ENCODE peak calls at places on chromosomes 4 and X, in eight cellular contexts. A is right atrium auricular region, B is mucosa of descending colon, Z is cardiac fibroblast, Q is tibial artery, I is psoas muscle, R is GM06990, S is left ventricle myocardium inferior. P is an unnamed sample.

GRCh38 chr4:153488006-153488718 is 22.0 kb downstream of the TMEM131L start:
- DNase-seq in R (peak), I (no peak), S (no peak), Z (peak), Q (no peak), A (no peak), B (peak), P (no peak)

GRCh38 chr4:8702020-8702495 is 109.5 kb downstream of the CPZ start:
- DNase-seq in S (no peak), B (no peak), R (no peak), I (peak), Z (no peak), Q (peak), A (no peak), P (no peak)

GRCh38 chrX:68895339-68896250 is 66.8 kb downstream of the EFNB1 start:
- DNase-seq in S (no peak), Q (peak), A (peak), Z (peak), R (no peak), B (peak), I (peak), P (no peak)

GRCh38 chr4:122604146-122604545 is 16.7 kb downstream of the IL21 start:
- DNase-seq in R (no peak), Z (no peak), B (no peak), A (no peak), Q (no peak), S (no peak), I (no peak), P (no peak)

GRCh38 chr4:14218641-14219040 is 591.1 kb upstream of the BOD1L1 start:
- DNase-seq in I (no peak), Z (no peak), R (no peak), S (no peak), B (no peak), Q (no peak), A (no peak), P (no peak)

GRCh38 chr4:153154010-153154975 is 50.0 kb upstream of the TRIM2 start:
- DNase-seq in A (no peak), Z (peak), I (no peak), R (no peak), B (no peak), Q (no peak), S (no peak), P (peak)

GRCh38 chrX:52821079-52821760 is 10.1 kb downstream of the XAGE5 start:
- DNase-seq in Q (no peak), B (no peak), Z (no peak), A (no peak), R (no peak), S (no peak), I (no peak), P (no peak)

GRCh38 chr4:7506572-7506971 is 71.8 kb upstream of the PSAPL1 start:
- DNase-seq in A (no peak), R (no peak), Z (no peak), B (no peak), Q (no peak), I (no peak), S (no peak), P (no peak)

GRCh38 chr4:108483650-108484049 is 136.7 kb upstream of the RPL34 start:
- DNase-seq in B (no peak), A (no peak), I (no peak), Z (no peak), Q (no peak), S (no peak), R (no peak), P (no peak)

GRCh38 chrX:154815274-154815818 is 10.1 kb upstream of the MPP1 start:
- DNase-seq in A (no peak), B (no peak), Q (no peak), R (no peak), S (no peak), I (no peak), Z (peak), P (no peak)

GRCh38 chr4:21709031-21709430 is 239.5 kb downstream of the KCNIP4 start:
- DNase-seq in R (no peak), B (no peak), Q (no peak), A (no peak), Z (no peak), I (no peak), S (no peak), P (no peak)

GRCh38 chr4:109978704-109979103 is 66.0 kb downstream of the EGF start:
- DNase-seq in B (no peak), I (no peak), R (no peak), Q (no peak), A (no peak), S (no peak), Z (no peak), P (no peak)

GRCh38 chr4:137909910-137910309 is 332.2 kb downstream of the SLC7A11 start:
- DNase-seq in I (no peak), Z (peak), R (no peak), S (no peak), B (no peak), Q (no peak), A (no peak), P (no peak)

GRCh38 chrX:11591712-11592351 is 73.9 kb downstream of the ARHGAP6 start:
- DNase-seq in Z (no peak), R (peak), I (no peak), A (no peak), Q (no peak), S (no peak), B (no peak), P (no peak)

GRCh38 chrX:45824471-45824870 is 623.8 kb upstream of the DIPK2B start:
- DNase-seq in A (no peak), Z (peak), S (no peak), R (no peak), I (no peak), Q (peak), B (no peak), P (peak)

GRCh38 chrX:111131572-111131971 is 35.6 kb downstream of the PAK3 start:
- DNase-seq in S (no peak), B (no peak), Z (no peak), A (no peak), Q (no peak), R (no peak), I (no peak), P (no peak)

GRCh38 chr4:130035391-130035790 is 939.4 kb downstream of the C4orf33 start:
- DNase-seq in B (no peak), S (no peak), A (no peak), Z (no peak), R (no peak), Q (no peak), I (no peak), P (no peak)

GRCh38 chr4:59664771-59665170 is 1535.4 kb upstream of the ADGRL3 start:
- DNase-seq in R (no peak), B (no peak), I (no peak), A (no peak), Q (no peak), S (no peak), Z (no peak), P (no peak)

GRCh38 chr4:3254302-3255131 is 5.6 kb downstream of the MSANTD1 start:
- DNase-seq in Q (no peak), B (no peak), R (no peak), I (peak), Z (no peak), S (peak), A (no peak), P (no peak)

GRCh38 chrX:103248553-103248952 is 6.4 kb downstream of the TCEAL8 start:
- DNase-seq in A (no peak), R (no peak), Z (peak), I (no peak), S (no peak), Q (no peak), B (no peak), P (no peak)

GRCh38 chrX:119004920-119005524 is 30.6 kb downstream of the LONRF3 start:
- DNase-seq in R (peak), Z (peak), I (peak), Q (peak), B (no peak), S (peak), A (no peak), P (peak)

GRCh38 chrX:67779099-67779498 is 235.3 kb downstream of the AR start:
- DNase-seq in S (no peak), Q (no peak), I (peak), Z (no peak), B (no peak), R (no peak), A (no peak), P (no peak)

GRCh38 chr4:119317996-119318395 is 3.9 kb downstream of the FABP2 start:
- DNase-seq in Q (no peak), S (no peak), R (no peak), A (no peak), Z (no peak), B (no peak), I (no peak), P (no peak)

GRCh38 chr4:92305878-92306520 is 2.2 kb downstream of the GRID2 start:
- DNase-seq in S (no peak), Z (no peak), A (no peak), Q (no peak), R (no peak), B (no peak), I (peak), P (no peak)

GRCh38 chr4:54654753-54655152 is 3.0 kb upstream of the KIT start:
- DNase-seq in R (no peak), Q (no peak), I (no peak), A (no peak), B (no peak), Z (no peak), S (no peak), P (no peak)

GRCh38 chr4:138734746-138735145 is 280.8 kb upstream of the NOCT start:
- DNase-seq in A (no peak), Z (peak), Q (no peak), S (no peak), R (no peak), I (no peak), B (no peak), P (no peak)

GRCh38 chr4:48227662-48228061 is 42.0 kb downstream of the TEC start:
- DNase-seq in Z (no peak), S (no peak), A (no peak), I (no peak), R (no peak), B (no peak), Q (no peak), P (no peak)

GRCh38 chrX:1239681-1240142 is 27.3 kb upstream of the CRLF2 start:
- DNase-seq in Q (peak), S (peak), Z (no peak), B (peak), A (peak), R (peak), I (peak), P (no peak)

GRCh38 chrX:99717716-99718115 is 692.4 kb downstream of the PCDH19 start:
- DNase-seq in Q (no peak), A (no peak), Z (no peak), R (no peak), I (no peak), S (no peak), B (no peak), P (no peak)

GRCh38 chr4:10183462-10183861 is 66.9 kb upstream of the WDR1 start:
- DNase-seq in Q (no peak), R (no peak), B (no peak), A (no peak), I (no peak), Z (no peak), S (no peak), P (no peak)

DNA sequence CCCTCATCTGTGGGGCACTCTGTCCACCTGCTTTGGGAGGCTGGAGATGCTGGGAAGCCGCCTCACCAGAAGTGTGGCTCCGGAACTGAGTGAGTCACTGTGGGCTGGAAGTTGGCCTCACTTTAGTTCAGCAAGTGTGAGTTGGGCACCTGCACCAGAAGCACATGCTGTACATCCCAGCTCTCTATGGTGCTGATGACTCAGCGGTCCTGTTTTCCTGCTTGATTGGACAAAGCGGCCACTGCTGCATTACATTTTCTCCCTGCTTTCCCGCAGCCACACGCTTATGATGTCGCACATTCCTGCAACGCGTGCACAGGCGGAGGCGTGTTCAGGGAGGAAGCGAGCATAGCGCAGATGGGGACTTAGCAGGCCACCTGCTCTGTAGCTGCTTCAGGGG is 26.8 kb upstream of the CLDN34 start:
- DNase-seq in S (no peak), R (no peak), B (no peak), Q (no peak), I (no peak), Z (peak), A (no peak), P (peak)
- TF ChIP-seq CTCF in S (no peak), R (no peak), B (no peak), Q (no peak), I (no peak), Z (no peak), A (no peak), P (no peak)

GRCh38 chr4:37680089-37680488 is 6.1 kb downstream of the RELL1 start:
- DNase-seq in R (no peak), A (no peak), Q (no peak), Z (no peak), S (no peak), B (no peak), I (no peak), P (no peak)

GRCh38 chr4:37685211-37685725 is 908 bp downstream of the RELL1 start:
- DNase-seq in S (no peak), R (no peak), A (no peak), Z (peak), B (no peak), Q (no peak), I (no peak), P (peak)

GRCh38 chr4:37685726-37686372 is 327 bp downstream of the RELL1 start:
- DNase-seq in Q (peak), S (peak), B (peak), A (no peak), Z (peak), I (peak), R (no peak), P (no peak)

GRCh38 chr4:37684154-37684553 is 2.0 kb downstream of the RELL1 start:
- DNase-seq in I (no peak), Q (no peak), A (no peak), S (no peak), B (no peak), Z (no peak), R (no peak), P (no peak)

DNA sequence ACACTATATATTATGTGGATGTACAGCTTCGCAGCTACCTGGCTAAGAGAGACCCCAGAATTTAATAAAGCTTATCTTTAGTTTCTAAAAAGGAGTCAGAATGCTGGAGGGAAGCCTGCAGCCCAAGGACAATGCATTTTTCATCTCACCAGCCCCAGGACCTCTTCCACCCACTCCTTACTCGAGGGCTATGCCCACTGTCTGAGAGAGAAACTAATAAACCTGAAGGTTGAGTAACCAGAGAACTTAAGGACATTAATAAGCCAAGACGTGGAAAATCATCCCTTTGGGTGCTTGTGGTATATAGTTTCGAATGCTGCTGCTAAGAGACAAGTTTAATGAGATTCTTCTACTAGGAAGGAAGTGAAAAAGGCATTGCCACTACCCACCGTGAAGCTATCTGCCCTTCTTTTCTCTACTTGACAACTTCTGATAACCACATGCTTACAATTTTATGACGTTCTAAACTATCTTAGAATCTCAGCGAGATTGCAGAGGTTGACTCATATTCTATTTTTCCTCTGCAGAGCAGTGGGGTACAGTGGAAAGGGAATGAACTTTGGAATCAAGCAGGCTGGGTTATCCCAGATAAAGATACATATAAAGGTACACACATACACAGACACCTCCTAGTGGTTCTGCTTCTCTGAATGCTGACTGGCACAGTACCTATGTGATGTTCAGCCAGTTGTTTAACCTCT is 3.3 kb downstream of the RELL1 start:
- DNase-seq in A (no peak), S (no peak), I (no peak), B (no peak), Q (no peak), Z (no peak), R (peak), P (no peak)
- TF ChIP-seq CTCF in A (no peak), S (peak), I (no peak), B (no peak), Q (no peak), Z (no peak), R (peak), P (peak)

GRCh38 chrX:131262200-131262599 is 26.9 kb downstream of the IGSF1 start:
- DNase-seq in Z (no peak), Q (no peak), S (no peak), A (no peak), R (no peak), B (no peak), I (no peak), P (no peak)

GRCh38 chrX:131264053-131264452 is 25.1 kb downstream of the IGSF1 start:
- DNase-seq in Q (no peak), Z (no peak), I (no peak), A (no peak), R (no peak), S (no peak), B (no peak), P (no peak)

GRCh38 chrX:131264665-131265064 is 24.4 kb downstream of the IGSF1 start:
- DNase-seq in I (no peak), A (no peak), R (no peak), Z (no peak), B (no peak), S (no peak), Q (no peak), P (no peak)

DNA sequence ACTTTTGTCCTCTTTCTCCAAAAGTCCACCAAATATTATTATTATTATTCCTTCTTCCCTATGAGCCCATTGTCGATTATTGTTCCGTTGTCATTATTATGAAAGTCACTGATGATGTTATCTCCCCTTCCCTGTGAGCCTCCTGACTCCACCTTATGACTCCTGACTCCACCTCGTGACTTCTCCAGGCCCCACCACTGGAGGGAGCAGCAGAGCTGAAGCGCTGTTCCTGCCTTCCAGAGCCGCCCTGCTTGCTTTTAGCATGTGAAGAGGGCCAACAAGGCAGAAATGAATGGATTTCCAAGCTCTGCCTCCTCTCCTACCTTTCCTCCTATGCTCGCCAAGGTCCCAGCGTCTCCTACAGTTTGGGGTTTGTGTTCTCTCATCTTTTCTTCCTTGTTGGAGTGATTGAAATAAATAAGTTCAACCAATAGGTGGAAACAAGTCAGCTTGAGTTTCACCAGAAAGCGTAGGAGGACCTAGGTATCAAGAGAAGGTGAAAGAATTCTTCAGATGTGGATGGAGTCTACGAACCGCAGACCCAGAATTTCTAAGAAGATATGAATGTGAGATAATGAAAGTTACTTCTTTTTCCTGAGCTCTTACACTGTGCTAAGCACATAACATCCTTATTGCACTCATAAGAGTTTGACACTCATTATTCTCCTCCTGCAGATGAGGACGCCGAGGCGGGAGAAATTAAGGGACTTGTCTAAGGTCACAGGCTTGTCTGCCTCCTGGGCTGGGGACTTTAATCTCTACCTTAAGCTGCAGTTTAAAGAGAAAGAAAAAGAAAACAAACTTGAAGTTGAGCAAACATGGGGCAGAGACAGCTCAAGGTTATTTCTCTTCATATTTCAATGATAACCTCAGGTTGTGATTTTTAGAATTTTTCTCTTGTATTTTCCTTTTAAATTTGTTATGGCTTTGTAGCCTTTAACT is 26.1 kb downstream of the IGSF1 start:
- DNase-seq in B (no peak), S (no peak), I (no peak), Z (no peak), Q (no peak), A (no peak), R (no peak), P (no peak)
- TF ChIP-seq CTCF in B (no peak), S (peak), I (peak), Z (no peak), Q (no peak), A (no peak), R (peak), P (no peak)

DNA sequence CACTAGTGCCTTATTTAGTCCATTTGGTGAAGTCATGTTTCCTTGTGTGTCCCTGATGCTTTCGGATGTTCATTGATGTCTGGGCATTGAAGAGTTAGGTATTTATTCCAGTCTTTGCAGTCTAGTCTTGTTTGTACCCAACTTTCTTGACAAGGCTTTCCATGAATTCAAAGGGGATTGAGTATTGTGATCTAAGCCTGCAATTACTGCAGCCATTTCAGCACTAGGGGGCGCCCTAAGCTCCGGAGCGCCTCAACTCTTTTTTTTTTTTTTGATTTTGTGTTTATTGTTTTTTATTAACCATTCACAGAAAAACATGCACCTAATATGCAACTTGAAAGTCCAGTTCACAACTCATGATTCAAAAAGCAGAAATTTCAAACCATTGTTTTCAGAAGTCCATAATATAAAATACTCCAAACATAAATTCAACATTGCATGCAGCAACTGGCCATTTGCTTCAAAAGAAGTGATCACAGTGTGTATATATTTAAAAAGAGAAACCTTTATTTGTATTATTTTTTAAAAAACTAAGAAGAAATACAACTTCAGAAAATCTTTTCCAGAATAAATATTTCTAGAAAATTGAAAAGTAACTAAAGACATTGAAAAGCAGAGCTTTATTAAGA is 59.2 kb downstream of the PTPN13 start:
- DNase-seq in B (no peak), Q (no peak), I (no peak), A (no peak), R (no peak), S (no peak), Z (no peak), P (no peak)
- TF ChIP-seq CTCF in B (no peak), Q (no peak), I (no peak), A (no peak), R (peak), S (no peak), Z (peak), P (peak)

GRCh38 chr4:99998062-99998880 is 48.2 kb upstream of the H2AZ1 start:
- DNase-seq in I (no peak), B (no peak), Z (peak), Q (no peak), S (no peak), A (no peak), R (no peak), P (peak)
- TF ChIP-seq CTCF in I (peak), B (no peak), Z (peak), Q (no peak), S (peak), A (peak), R (peak), P (peak)

GRCh38 chrX:83759872-83760271 is 101.1 kb upstream of the CYLC1 start:
- DNase-seq in S (no peak), B (no peak), I (no peak), R (no peak), A (no peak), Q (no peak), Z (no peak), P (no peak)
- TF ChIP-seq CTCF in S (peak), B (no peak), I (peak), R (peak), A (peak), Q (peak), Z (peak), P (no peak)